ENCODE peak calls at places on chromosomes 5 and 9, in nine cellular contexts. B is CD4-positive, CD25-positive, alpha-beta regulatory T cell; R is NAMALWA; O is LoVo; L is natural killer cell; P is BE2C; V is AG04449; T is Calu3; U is astrocyte of the hippocampus. G is an unnamed sample.

GRCh38 chr9:125332527-125332926 is 70.9 kb downstream of the GAPVD1 start:
- DNase-seq in B (peak), P (no peak), L (no peak), T (no peak), R (no peak), O (no peak), V (no peak), U (no peak), G (peak)

GRCh38 chr9:76620586-76620985 is 143.7 kb upstream of the PCA3 start:
- DNase-seq in P (no peak), V (no peak), U (peak), T (no peak), O (no peak), B (no peak), L (no peak), R (no peak), G (no peak)

GRCh38 chr5:142644127-142644526 is 41.8 kb downstream of the FGF1 start:
- DNase-seq in T (no peak), O (no peak), V (no peak), U (peak), P (no peak), B (no peak), L (no peak), R (no peak), G (no peak)

GRCh38 chr5:163571755-163572154 is 66.3 kb downstream of the MAT2B start:
- DNase-seq in P (peak), U (peak), B (no peak), R (no peak), L (no peak), O (peak), V (peak), T (no peak), G (no peak)

GRCh38 chr9:93588641-93589609 is 12.5 kb downstream of the PHF2 start:
- DNase-seq in L (no peak), T (no peak), B (no peak), O (no peak), V (no peak), U (no peak), P (no peak), R (no peak), G (no peak)

GRCh38 chr5:153321478-153321877 is 169.0 kb upstream of the GRIA1 start:
- DNase-seq in L (no peak), O (no peak), R (no peak), P (no peak), V (no peak), B (no peak), T (no peak), U (no peak), G (no peak)

GRCh38 chr9:96646081-96646991 is 8.8 kb downstream of the PRXL2C start:
- DNase-seq in L (no peak), R (no peak), O (no peak), B (no peak), P (no peak), T (no peak), V (peak), U (no peak), G (no peak)

GRCh38 chr5:103902893-103903292 is 340.3 kb upstream of the NUDT12 start:
- DNase-seq in V (no peak), T (no peak), R (no peak), U (no peak), P (no peak), O (no peak), B (no peak), L (no peak), G (no peak)

GRCh38 chr9:88051138-88051537 is 76.8 kb upstream of the CDK20 start:
- DNase-seq in O (no peak), T (no peak), P (no peak), V (no peak), U (no peak), B (no peak), R (no peak), L (no peak), G (no peak)

GRCh38 chr5:151741678-151742423 is 16.6 kb downstream of the ATOX1 start:
- DNase-seq in U (peak), T (peak), V (no peak), B (no peak), R (no peak), P (no peak), L (no peak), O (no peak), G (no peak)

GRCh38 chr5:18043344-18043743 is 409.1 kb downstream of the TAF11L14 start:
- DNase-seq in U (no peak), L (no peak), R (no peak), V (no peak), B (no peak), T (no peak), O (no peak), P (no peak), G (no peak)

GRCh38 chr5:43207601-43208000 is 15.6 kb downstream of the NIM1K start:
- DNase-seq in T (no peak), V (no peak), R (no peak), O (no peak), U (peak), B (no peak), P (no peak), L (no peak), G (no peak)

GRCh38 chr5:35856186-35857003 is at the start of gene IL7R:
- DNase-seq in T (no peak), R (peak), P (no peak), L (no peak), U (no peak), V (no peak), B (peak), O (no peak), G (no peak)

GRCh38 chr9:105425817-105426433 is 21.9 kb upstream of the FSD1L start:
- DNase-seq in L (no peak), R (peak), O (no peak), T (no peak), U (peak), P (no peak), B (peak), V (no peak), G (no peak)

GRCh38 chr5:60883229-60883628 is 39.2 kb upstream of the ELOVL7 start:
- DNase-seq in L (no peak), B (peak), V (no peak), P (no peak), T (peak), O (no peak), U (peak), R (peak), G (no peak)

GRCh38 chr9:110543631-110544051 is 35.9 kb downstream of the SVEP1 start:
- DNase-seq in L (no peak), R (no peak), B (no peak), P (no peak), U (peak), O (no peak), V (no peak), T (no peak), G (no peak)

GRCh38 chr9:16312116-16312515 is 558.4 kb downstream of the BNC2 start:
- DNase-seq in U (no peak), L (no peak), R (no peak), T (no peak), P (no peak), O (no peak), B (no peak), V (no peak), G (no peak)

GRCh38 chr5:54942064-54942778 is 43.2 kb downstream of the ESM1 start:
- DNase-seq in R (no peak), L (no peak), P (no peak), B (no peak), T (no peak), U (no peak), O (no peak), V (no peak), G (no peak)

GRCh38 chr5:127447822-127448221 is 69.6 kb upstream of the PRRC1 start:
- DNase-seq in V (peak), T (no peak), P (no peak), R (no peak), B (no peak), U (peak), O (no peak), L (no peak), G (no peak)

GRCh38 chr5:145787001-145787400 is 48.1 kb downstream of the PRELID2 start:
- DNase-seq in B (no peak), U (no peak), O (no peak), R (no peak), P (no peak), V (no peak), L (no peak), T (no peak), G (no peak)

GRCh38 chr9:1709347-1709746 is 305.8 kb upstream of the SMARCA2 start:
- DNase-seq in O (no peak), L (no peak), R (peak), B (no peak), V (no peak), T (no peak), P (no peak), U (no peak), G (no peak)